ENCODE peak calls at places on chromosomes 1 and 21, in nine cellular contexts. G is heart left ventricle; D is GM13977; B is keratinocyte; F is pancreas; Z is OCI-LY7; Q is nephron progenitor cell; P is CD8-positive, alpha-beta T cell; V is bronchial epithelial cell. M is an unnamed sample.

GRCh38 chr1:100290291-100290690 is 24.3 kb downstream of the RTCA start:
- DNase-seq in G (no peak), D (no peak), B (no peak), F (no peak), Z (no peak), Q (no peak), P (no peak), V (no peak), M (no peak)

GRCh38 chr1:213122514-213122929 is 71.5 kb downstream of the RPS6KC1 start:
- DNase-seq in G (no peak), D (no peak), B (no peak), F (no peak), Z (peak), Q (no peak), P (no peak), V (peak), M (peak)

GRCh38 chr1:183180213-183180612 is 5.9 kb upstream of the LAMC2 start:
- DNase-seq in G (peak), D (peak), B (no peak), F (no peak), Z (no peak), Q (no peak), P (no peak), V (peak), M (no peak)

GRCh38 chr1:12244078-12244477 is 14.2 kb downstream of the VPS13D start:
- DNase-seq in G (no peak), D (no peak), B (no peak), F (no peak), Z (peak), Q (no peak), P (peak), V (peak), M (no peak)

GRCh38 chr1:160346953-160347352 is 3.8 kb downstream of the NCSTN start:
- DNase-seq in G (no peak), D (no peak), B (no peak), F (no peak), Z (peak), Q (no peak), P (no peak), V (no peak), M (peak)

GRCh38 chr1:155529109-155529508 is 33.5 kb downstream of the ASH1L start:
- DNase-seq in G (no peak), D (no peak), B (no peak), F (no peak), Z (peak), Q (no peak), P (no peak), V (no peak), M (no peak)

GRCh38 chr1:226061793-226062557 is 541 bp upstream of the H3-3A start:
- DNase-seq in G (peak), D (no peak), B (no peak), F (peak), Z (peak), Q (peak), P (peak), V (peak), M (no peak)

GRCh38 chr1:31799196-31799894 is 16.5 kb downstream of the SPOCD1 start:
- DNase-seq in G (no peak), D (no peak), B (no peak), F (peak), Z (no peak), Q (no peak), P (no peak), V (no peak), M (no peak)

GRCh38 chr21:40404319-40404906 is 442.5 kb downstream of the DSCAM start:
- DNase-seq in G (no peak), D (no peak), B (no peak), F (no peak), Z (no peak), Q (no peak), P (no peak), V (peak), M (no peak)

GRCh38 chr21:21612446-21612845 is 614.2 kb downstream of the NCAM2 start:
- DNase-seq in G (no peak), D (no peak), B (no peak), F (no peak), Z (no peak), Q (no peak), P (no peak), V (peak), M (no peak)

GRCh38 chr1:27341525-27342252 is at the start of gene SYTL1:
- DNase-seq in G (no peak), D (peak), B (no peak), F (peak), Z (peak), Q (peak), P (peak), V (peak), M (no peak)

GRCh38 chr1:56095924-56096655 is 483.3 kb downstream of the PLPP3 start:
- DNase-seq in G (peak), D (no peak), B (no peak), F (no peak), Z (no peak), Q (no peak), P (no peak), V (no peak), M (no peak)

GRCh38 chr1:4127595-4128140 is 227.6 kb upstream of the C1orf174 start:
- DNase-seq in G (no peak), D (no peak), B (no peak), F (no peak), Z (no peak), Q (no peak), P (no peak), V (no peak), M (no peak)

DNA sequence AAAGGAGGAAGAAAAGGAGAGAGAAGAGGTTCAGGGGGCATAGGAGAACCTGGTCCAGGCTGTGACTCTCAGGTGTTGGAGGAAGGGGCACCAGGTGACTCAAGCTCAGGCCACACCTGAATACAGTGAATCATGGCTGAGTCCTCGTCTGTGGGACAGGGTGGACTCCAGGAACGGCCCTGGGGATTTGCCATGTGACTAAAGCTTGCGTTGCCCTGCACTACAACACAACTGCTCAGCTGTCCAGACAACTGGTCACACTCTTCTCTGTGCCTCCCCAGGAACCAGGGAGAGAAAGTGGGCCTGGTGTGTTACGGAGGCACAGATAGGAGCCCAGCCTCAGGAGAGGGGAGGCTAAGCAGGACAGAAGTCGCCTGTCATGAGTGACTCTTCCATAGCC is 3.6 kb upstream of the LAMB3 start:
- DNase-seq in G (no peak), D (no peak), B (peak), F (no peak), Z (no peak), Q (no peak), P (no peak), V (peak), M (no peak)
- TF ChIP-seq CTCF in G (no peak), D (no peak), B (no peak), F (no peak), Z (no peak), Q (no peak), P (no peak), V (no peak), M (no peak)

GRCh38 chr1:164753521-164754077 is 194.6 kb downstream of the PBX1 start:
- DNase-seq in G (no peak), D (no peak), B (no peak), F (no peak), Z (no peak), Q (no peak), P (no peak), V (no peak), M (no peak)

GRCh38 chr1:164755674-164756073 is 196.7 kb downstream of the PBX1 start:
- DNase-seq in G (no peak), D (no peak), B (no peak), F (no peak), Z (no peak), Q (no peak), P (no peak), V (no peak), M (no peak)

GRCh38 chr1:164757627-164758026 is 198.6 kb downstream of the PBX1 start:
- DNase-seq in G (no peak), D (no peak), B (no peak), F (no peak), Z (no peak), Q (no peak), P (no peak), V (no peak), M (no peak)

GRCh38 chr1:164756741-164757140 is 197.8 kb downstream of the PBX1 start:
- DNase-seq in G (no peak), D (no peak), B (no peak), F (no peak), Z (no peak), Q (no peak), P (no peak), V (no peak), M (no peak)

DNA sequence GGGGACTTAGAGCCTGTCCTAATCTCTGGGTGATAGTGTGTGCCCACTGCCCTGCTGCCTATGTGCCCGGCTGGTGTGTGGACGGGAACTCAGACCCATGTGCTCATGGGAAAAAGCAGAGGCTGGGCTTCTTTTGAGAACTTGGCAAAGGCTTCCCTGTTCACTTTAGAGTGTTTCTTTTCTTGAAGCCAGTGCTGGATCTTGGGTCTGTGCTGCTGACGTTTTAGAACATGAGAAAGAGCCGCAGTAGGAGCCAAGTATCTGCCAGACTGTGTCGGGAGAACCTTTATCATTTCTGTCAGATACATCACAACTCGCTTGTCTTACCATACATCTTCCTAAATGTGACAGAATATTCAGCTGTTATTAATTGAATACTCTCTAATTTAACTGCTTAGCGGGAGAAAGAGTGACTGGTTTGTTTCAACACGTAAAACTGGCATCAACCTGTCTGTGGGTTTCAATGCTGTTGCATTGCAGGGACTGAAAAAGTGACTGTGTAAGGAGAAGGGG is 195.2 kb downstream of the PBX1 start:
- DNase-seq in G (peak), D (no peak), B (no peak), F (no peak), Z (no peak), Q (no peak), P (no peak), V (peak), M (no peak)
- TF ChIP-seq CTCF in G (no peak), D (no peak), B (no peak), F (no peak), Z (no peak), Q (no peak), P (no peak), V (no peak), M (no peak)

DNA sequence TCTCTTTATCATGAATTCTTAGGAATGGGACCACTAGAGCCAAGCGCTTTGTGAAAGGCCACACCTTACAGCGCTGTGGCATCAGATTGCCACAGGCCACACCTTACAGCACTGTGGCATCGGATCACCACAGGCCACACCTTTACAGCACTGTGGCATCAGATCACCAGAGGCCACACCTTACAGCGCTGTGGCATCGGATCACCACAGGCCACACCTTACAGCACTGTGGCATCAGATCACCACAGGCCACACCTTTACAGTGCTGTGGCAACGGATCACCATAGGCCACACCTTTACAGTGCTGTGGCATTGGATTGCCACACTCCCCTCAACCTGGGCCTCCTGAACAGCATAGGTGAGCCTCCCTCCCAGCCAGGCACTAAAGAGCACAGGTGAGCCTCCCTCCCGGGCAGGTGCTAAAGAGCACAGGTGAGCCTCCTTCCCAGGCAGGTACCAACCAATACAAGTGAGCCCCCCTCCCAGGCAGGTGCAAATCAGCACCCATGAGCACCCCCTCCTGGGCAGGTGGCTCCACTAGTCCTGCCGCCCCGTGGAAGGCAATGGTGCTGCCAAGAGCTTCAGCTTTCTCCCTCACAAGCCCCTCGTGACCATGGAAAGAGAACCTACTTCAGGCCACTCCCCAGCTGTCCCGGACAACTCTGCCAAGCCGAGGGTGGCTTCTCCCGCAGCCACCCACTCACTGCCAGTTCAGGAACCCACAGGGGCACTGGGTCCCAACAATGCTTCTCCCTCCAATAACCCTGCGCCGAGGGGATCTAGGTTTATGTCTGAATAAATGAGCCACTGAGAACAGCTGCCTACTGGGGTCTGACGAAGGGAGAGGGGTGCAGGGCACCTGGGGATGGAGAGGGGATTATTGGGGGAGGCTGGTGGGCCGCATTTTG is 46.7 kb downstream of the PRDM15 start:
- DNase-seq in G (no peak), D (no peak), B (peak), F (no peak), Z (no peak), Q (no peak), P (no peak), V (no peak), M (no peak)
- TF ChIP-seq CTCF in G (no peak), D (no peak), B (no peak), F (no peak), Z (peak), Q (no peak), P (no peak), V (no peak), M (peak)

DNA sequence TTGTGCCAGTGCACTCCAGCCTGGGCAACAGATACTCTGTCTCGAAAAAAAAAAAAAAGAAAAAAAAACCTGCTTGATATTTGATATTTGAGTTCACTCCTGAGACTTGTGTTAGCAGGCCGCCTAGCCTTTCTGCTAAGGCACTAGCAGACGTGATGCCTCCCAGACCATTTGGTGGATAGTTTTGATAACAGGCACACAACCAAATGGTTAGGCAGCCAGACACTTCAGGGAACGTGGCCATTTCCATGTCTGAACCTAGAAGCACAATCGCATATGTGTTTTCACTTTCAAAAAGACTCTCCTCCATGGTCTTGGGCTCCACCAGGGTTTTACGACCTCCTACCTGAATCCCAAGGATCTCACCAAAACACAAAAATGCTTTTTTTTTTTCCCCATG is 1319.5 kb downstream of the BRINP3 start:
- DNase-seq in G (no peak), D (no peak), B (no peak), F (no peak), Z (no peak), Q (no peak), P (no peak), V (no peak), M (no peak)
- TF ChIP-seq CTCF in G (no peak), D (no peak), B (no peak), F (no peak), Z (no peak), Q (no peak), P (no peak), V (no peak), M (no peak)

GRCh38 chr1:24157921-24158481 is 15.1 kb upstream of the IL22RA1 start:
- DNase-seq in G (no peak), D (no peak), B (no peak), F (no peak), Z (no peak), Q (no peak), P (no peak), V (no peak), M (no peak)
- TF ChIP-seq CTCF in G (no peak), D (no peak), B (peak), F (no peak), Z (no peak), Q (peak), P (no peak), V (peak), M (peak)

GRCh38 chr1:205739348-205740160 is 10.4 kb downstream of the NUCKS1 start:
- DNase-seq in G (no peak), D (no peak), B (no peak), F (no peak), Z (no peak), Q (no peak), P (no peak), V (peak), M (no peak)
- TF ChIP-seq CTCF in G (no peak), D (no peak), B (no peak), F (no peak), Z (no peak), Q (no peak), P (no peak), V (no peak), M (no peak)

DNA sequence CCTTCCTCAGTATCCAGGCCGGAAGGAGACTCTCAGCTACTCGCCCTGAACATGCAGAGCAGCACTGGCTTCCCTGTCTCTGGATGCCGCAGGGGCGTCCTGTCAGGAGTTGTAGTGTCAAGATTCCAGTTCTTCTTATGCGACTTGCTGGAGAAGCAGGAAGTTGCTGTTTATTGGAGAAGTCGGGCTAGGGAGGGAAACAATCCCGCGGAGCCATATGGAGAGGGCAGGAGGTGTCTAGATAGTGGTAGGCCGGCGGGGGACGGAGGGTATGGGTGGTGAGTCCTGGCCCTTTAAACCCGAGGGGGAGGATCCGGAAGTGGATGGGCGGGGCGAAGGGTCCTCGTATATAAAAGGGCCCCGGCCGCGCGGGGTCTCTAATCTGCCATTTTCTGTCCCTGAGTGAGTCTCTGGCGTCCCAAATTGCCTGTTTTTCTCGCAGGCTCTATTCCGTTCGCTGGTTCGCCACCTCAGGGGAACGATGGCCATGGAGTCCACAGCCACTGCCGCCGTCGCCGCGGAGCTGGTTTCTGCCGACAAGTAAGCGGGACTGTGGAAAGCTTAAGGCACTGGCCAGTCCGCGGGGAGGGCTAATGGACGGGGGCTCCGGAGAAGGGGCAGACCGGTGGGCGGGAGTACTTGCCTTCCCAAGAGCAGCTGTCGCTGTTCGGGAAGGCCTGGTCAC is at the start of gene NASP:
- DNase-seq in G (peak), D (peak), B (no peak), F (peak), Z (peak), Q (peak), P (peak), V (no peak), M (peak)
- TF ChIP-seq CTCF in G (no peak), D (no peak), B (peak), F (no peak), Z (no peak), Q (no peak), P (no peak), V (no peak), M (no peak)